ENCODE peak calls at places on chromosomes 11 and 22, in eight cellular contexts. X, S, Q, K, T, G, H and L are unnamed samples.

GRCh38 chr22:43817402-43817801 is 5.3 kb upstream of the EFCAB6 start:
- DNase-seq in Q (no peak), S (no peak), X (no peak), G (no peak), H (no peak), K (no peak), T (peak), L (no peak)

GRCh38 chr11:47177229-47177845 is 658 bp upstream of the ARFGAP2 start:
- DNase-seq in H (no peak), Q (peak), X (no peak), G (peak), K (peak), S (peak), T (peak), L (peak)

GRCh38 chr11:125950178-125950490 is 4.3 kb downstream of the VSIG10L2 start:
- DNase-seq in G (no peak), S (no peak), T (no peak), Q (no peak), K (no peak), H (no peak), X (no peak), L (no peak)

GRCh38 chr11:119421941-119422504 is 949 bp downstream of the THY1 start:
- DNase-seq in T (no peak), K (no peak), H (no peak), X (no peak), Q (peak), G (no peak), S (no peak), L (no peak)

GRCh38 chr22:46171940-46172339 is 21.6 kb downstream of the PPARA start:
- DNase-seq in G (no peak), X (peak), T (no peak), H (peak), K (peak), Q (peak), S (no peak), L (peak)

GRCh38 chr22:39123811-39124668 is 27.0 kb downstream of the APOBEC3H start:
- DNase-seq in K (no peak), G (no peak), H (no peak), S (no peak), T (no peak), X (no peak), Q (no peak), L (no peak)

GRCh38 chr11:103985041-103985440 is 51.4 kb upstream of the DDI1 start:
- DNase-seq in K (no peak), X (no peak), Q (no peak), H (no peak), S (no peak), T (no peak), G (no peak), L (no peak)

GRCh38 chr22:44210721-44211120 is 30.0 kb downstream of the PARVG start:
- DNase-seq in H (no peak), G (no peak), Q (peak), X (no peak), T (no peak), K (peak), S (no peak), L (peak)

GRCh38 chr11:134398644-134399292 is 13.3 kb downstream of the B3GAT1 start:
- DNase-seq in X (no peak), Q (no peak), S (no peak), G (no peak), T (no peak), H (no peak), K (no peak), L (no peak)

GRCh38 chr22:24681236-24681635 is 78.2 kb downstream of the GGT1 start:
- DNase-seq in S (no peak), T (no peak), H (no peak), G (no peak), Q (no peak), X (peak), K (no peak), L (peak)

GRCh38 chr22:19448739-19449421 is 1.4 kb upstream of the C22orf39 start:
- DNase-seq in X (no peak), H (no peak), S (no peak), G (no peak), T (no peak), K (no peak), Q (no peak), L (no peak)

GRCh38 chr11:86035164-86035563 is 33.7 kb downstream of the PICALM start:
- DNase-seq in Q (no peak), T (no peak), X (no peak), K (no peak), S (no peak), G (no peak), H (no peak), L (no peak)

GRCh38 chr11:110565690-110566336 is 136.1 kb downstream of the FDX1 start:
- DNase-seq in S (no peak), Q (no peak), T (no peak), X (no peak), G (no peak), K (no peak), H (no peak), L (no peak)

GRCh38 chr11:12242926-12243325 is 132.5 kb downstream of the MICAL2 start:
- DNase-seq in X (no peak), K (no peak), H (no peak), Q (no peak), G (no peak), T (no peak), S (no peak), L (no peak)

GRCh38 chr22:24688294-24688693 is 85.3 kb downstream of the GGT1 start:
- DNase-seq in H (no peak), K (no peak), T (no peak), Q (no peak), G (no peak), S (no peak), X (no peak), L (no peak)

GRCh38 chr22:50084570-50084969 is 656 bp downstream of the MLC1 start:
- DNase-seq in S (no peak), X (no peak), H (no peak), K (no peak), Q (no peak), T (no peak), G (no peak), L (no peak)

GRCh38 chr11:48034926-48035876 is 54.8 kb downstream of the PTPRJ start:
- DNase-seq in H (no peak), S (peak), Q (peak), X (no peak), K (no peak), G (no peak), T (peak), L (peak)

GRCh38 chr11:561148-562003 is 606 bp downstream of the RASSF7 start:
- DNase-seq in T (no peak), H (no peak), Q (peak), S (no peak), G (peak), K (no peak), X (no peak), L (no peak)

GRCh38 chr11:29755474-29755873 is 261.4 kb downstream of the KCNA4 start:
- DNase-seq in Q (no peak), K (no peak), G (no peak), H (no peak), S (no peak), X (no peak), T (no peak), L (no peak)

GRCh38 chr11:119100960-119101349 is 698 bp downstream of the DPAGT1 start:
- DNase-seq in X (no peak), T (no peak), K (no peak), Q (no peak), H (no peak), G (no peak), S (no peak), L (no peak)

GRCh38 chr11:8233691-8234424 is 29.8 kb downstream of the LMO1 start:
- DNase-seq in G (no peak), T (no peak), K (no peak), S (peak), Q (peak), X (no peak), H (no peak), L (peak)

GRCh38 chr11:73386026-73386425 is 9.8 kb downstream of the RELT start:
- DNase-seq in Q (no peak), X (no peak), T (no peak), H (no peak), K (no peak), G (no peak), S (peak), L (no peak)

GRCh38 chr11:27398413-27398780 is 35.4 kb upstream of the CCDC34 start:
- DNase-seq in H (no peak), Q (no peak), K (no peak), T (no peak), G (no peak), X (no peak), S (no peak), L (no peak)

GRCh38 chr22:25368271-25368670 is 148.8 kb downstream of the CRYBB2 start:
- DNase-seq in Q (peak), K (no peak), T (no peak), G (no peak), X (peak), S (no peak), H (peak), L (peak)

GRCh38 chr11:62144641-62145255 is 20.9 kb downstream of the INCENP start:
- DNase-seq in X (no peak), H (no peak), Q (no peak), G (no peak), T (peak), S (no peak), K (no peak), L (no peak)

GRCh38 chr11:35323076-35323868 is 96.1 kb downstream of the SLC1A2 start:
- DNase-seq in X (no peak), T (no peak), G (no peak), S (no peak), K (no peak), Q (peak), H (no peak), L (peak)

GRCh38 chr22:26259510-26259909 is 90.2 kb downstream of the SEZ6L start:
- DNase-seq in Q (peak), K (no peak), H (no peak), G (peak), T (no peak), S (no peak), X (no peak), L (peak)

GRCh38 chr22:31789803-31790202 is 36.0 kb downstream of the DEPDC5 start:
- DNase-seq in Q (no peak), H (no peak), G (no peak), K (no peak), T (no peak), S (no peak), X (no peak), L (no peak)

GRCh38 chr11:117144477-117145392 is 648 bp downstream of the PAFAH1B2 start:
- DNase-seq in K (no peak), Q (peak), H (peak), G (peak), X (peak), T (peak), S (peak), L (peak)

GRCh38 chr22:36323855-36324331 is 63.9 kb downstream of the MYH9 start:
- DNase-seq in Q (peak), G (no peak), X (no peak), H (no peak), K (no peak), T (peak), S (peak), L (peak)

GRCh38 chr22:44305888-44306287 is 6.9 kb downstream of the SHISAL1 start:
- DNase-seq in Q (peak), G (no peak), T (no peak), S (no peak), X (no peak), H (no peak), K (no peak), L (peak)

GRCh38 chr22:19607198-19608113 is 83.2 kb upstream of the CLDN5 start:
- DNase-seq in K (no peak), T (no peak), H (no peak), S (no peak), X (no peak), Q (no peak), G (no peak), L (no peak)

GRCh38 chr11:61032824-61033223 is 61.3 kb downstream of the CD6 start:
- DNase-seq in G (no peak), K (no peak), H (no peak), T (no peak), S (no peak), X (no peak), Q (no peak), L (no peak)

GRCh38 chr11:72534859-72535547 is 100.7 kb upstream of the CLPB start:
- DNase-seq in K (peak), T (no peak), Q (peak), X (no peak), G (no peak), S (no peak), H (no peak), L (no peak)

GRCh38 chr11:121194731-121195596 is 93.9 kb downstream of the TECTA start:
- DNase-seq in S (no peak), H (no peak), Q (peak), T (no peak), K (peak), X (no peak), G (peak), L (peak)

GRCh38 chr11:8863838-8864237 is 47.2 kb upstream of the AKIP1 start:
- DNase-seq in Q (peak), K (no peak), S (no peak), X (no peak), G (no peak), T (no peak), H (no peak), L (peak)

GRCh38 chr11:32006799-32007388 is 84.0 kb upstream of the RCN1 start:
- DNase-seq in S (no peak), T (no peak), X (no peak), G (peak), K (peak), H (no peak), Q (peak), L (peak)

GRCh38 chr11:67278135-67278938 is 10.8 kb upstream of the ANKRD13D start:
- DNase-seq in Q (no peak), T (peak), K (no peak), S (peak), G (no peak), X (no peak), H (no peak), L (no peak)

GRCh38 chr11:67277231-67277961 is 11.1 kb downstream of the GRK2 start:
- DNase-seq in X (no peak), H (no peak), K (no peak), T (peak), Q (peak), S (peak), G (no peak), L (peak)

GRCh38 chr11:67274768-67275605 is 8.7 kb downstream of the GRK2 start:
- DNase-seq in H (no peak), K (no peak), X (no peak), S (peak), T (peak), G (no peak), Q (no peak), L (no peak)

GRCh38 chr11:67275606-67276409 is 9.5 kb downstream of the GRK2 start:
- DNase-seq in T (peak), G (no peak), Q (no peak), K (no peak), X (no peak), S (peak), H (peak), L (no peak)

DNA sequence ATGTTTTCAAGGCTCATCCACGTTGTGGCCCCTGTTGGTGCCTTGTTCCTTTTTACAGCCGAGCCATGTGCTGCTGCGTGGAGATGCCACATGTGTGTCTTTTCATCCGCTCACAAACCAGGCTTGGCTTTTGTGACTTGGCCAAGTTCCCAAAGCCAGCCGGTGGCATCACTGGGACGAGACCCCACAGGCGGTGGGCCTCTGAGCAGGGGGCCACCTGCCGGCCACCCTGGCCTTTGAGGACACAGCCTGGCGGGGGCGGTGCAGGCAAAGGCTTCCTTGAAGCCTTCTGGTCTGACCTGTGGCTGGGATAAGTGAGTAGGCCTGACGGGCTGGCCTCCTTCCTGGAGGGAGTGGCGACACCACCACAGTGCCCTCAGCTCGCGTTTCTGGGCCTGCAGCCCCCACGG is 10.6 kb downstream of the GRK2 start:
- DNase-seq in G (no peak), Q (peak), X (no peak), S (peak), H (no peak), K (no peak), T (peak), L (peak)
- TF ChIP-seq CTCF in G (no peak), Q (peak), X (peak), S (no peak), H (peak), K (peak), T (no peak), L (peak)

GRCh38 chr22:40157546-40157945 is 20.2 kb upstream of the TNRC6B start:
- DNase-seq in T (no peak), S (no peak), Q (no peak), K (no peak), G (no peak), H (no peak), X (no peak), L (no peak)

GRCh38 chr22:40156001-40156516 is 21.7 kb upstream of the TNRC6B start:
- DNase-seq in K (no peak), Q (no peak), H (peak), G (peak), T (no peak), S (peak), X (no peak), L (peak)

GRCh38 chr22:40161182-40161581 is 16.5 kb upstream of the TNRC6B start:
- DNase-seq in G (no peak), H (no peak), S (no peak), Q (no peak), K (no peak), T (no peak), X (no peak), L (no peak)
- H3K4me3 ChIP-seq in G (no peak), H (no peak), S (no peak), Q (no peak), K (no peak), T (no peak), X (no peak), L (no peak)

GRCh38 chr11:70521475-70522260 is 123.3 kb downstream of the CTTN start:
- DNase-seq in T (no peak), G (no peak), X (no peak), K (no peak), H (peak), S (peak), Q (no peak), L (no peak)

GRCh38 chr11:70523384-70524095 is 125.2 kb downstream of the CTTN start:
- DNase-seq in Q (no peak), S (peak), H (peak), T (no peak), X (no peak), G (no peak), K (no peak), L (no peak)

GRCh38 chr11:70524096-70524922 is 126.0 kb downstream of the CTTN start:
- DNase-seq in H (peak), Q (no peak), X (no peak), G (no peak), K (no peak), T (no peak), S (peak), L (no peak)

GRCh38 chr11:70522261-70522612 is 123.9 kb downstream of the CTTN start:
- DNase-seq in Q (no peak), G (no peak), K (no peak), S (peak), X (no peak), H (no peak), T (no peak), L (no peak)

GRCh38 chr11:70522613-70523311 is 124.4 kb downstream of the CTTN start:
- DNase-seq in H (peak), X (no peak), S (peak), G (no peak), Q (no peak), K (no peak), T (no peak), L (no peak)
- TF ChIP-seq CTCF in H (no peak), X (no peak), S (no peak), G (no peak), Q (no peak), K (no peak), T (no peak), L (no peak)

DNA sequence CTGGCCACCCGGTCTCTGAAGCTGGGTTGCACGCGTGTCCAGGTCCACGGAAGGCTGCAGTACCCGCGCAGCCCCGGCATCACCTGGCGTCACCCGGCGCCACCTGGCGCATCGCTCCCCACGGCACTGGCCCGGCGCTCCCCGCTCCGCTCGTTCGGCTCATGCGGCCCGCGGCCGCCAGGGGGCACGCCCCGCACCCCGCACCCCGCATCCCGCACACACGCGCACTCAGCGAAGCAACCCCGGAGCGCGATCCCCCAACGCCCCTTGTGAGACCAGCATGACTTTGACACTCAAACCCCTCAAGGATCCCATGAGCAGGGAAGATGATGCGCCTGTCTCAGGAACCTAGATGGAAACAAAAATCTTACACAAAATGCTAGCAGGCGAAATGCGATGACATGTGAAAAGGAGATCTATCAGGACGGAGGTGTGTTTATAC is 11.9 kb downstream of the B3GNT6 start:
- DNase-seq in T (no peak), S (no peak), X (no peak), K (no peak), G (no peak), H (no peak), Q (no peak), L (peak)
- H3K4me3 ChIP-seq in T (no peak), S (no peak), X (no peak), K (no peak), G (no peak), H (no peak), Q (no peak), L (no peak)

GRCh38 chr22:22884888-22885840 is 2.5 kb upstream of the IGLL5 start:
- DNase-seq in K (no peak), Q (no peak), G (no peak), T (peak), S (no peak), X (no peak), H (no peak), L (no peak)

GRCh38 chr22:22882033-22882717 is 5.4 kb upstream of the IGLL5 start:
- DNase-seq in Q (no peak), G (no peak), X (no peak), S (no peak), H (no peak), K (no peak), T (peak), L (no peak)

GRCh38 chr22:22886546-22886945 is 1.1 kb upstream of the IGLL5 start:
- DNase-seq in K (no peak), H (no peak), S (no peak), T (no peak), Q (no peak), G (no peak), X (no peak), L (no peak)

GRCh38 chr22:22883090-22883727 is 4.4 kb upstream of the IGLL5 start:
- DNase-seq in X (no peak), S (no peak), H (no peak), G (no peak), T (peak), Q (no peak), K (no peak), L (no peak)

GRCh38 chr22:22884010-22884887 is 3.4 kb upstream of the IGLL5 start:
- DNase-seq in H (no peak), Q (peak), T (peak), G (peak), S (peak), X (no peak), K (no peak), L (peak)
- TF ChIP-seq CTCF in H (peak), Q (peak), T (peak), G (peak), S (peak), X (peak), K (peak), L (peak)